ENCODE peak calls at places on chromosomes 1 and 21, in four cellular contexts. T, H, W and O are unnamed samples.

GRCh38 chr1:155005076-155005971 is 2.7 kb downstream of the ZBTB7B start:
- DNase-seq in T (peak), H (no peak), W (no peak), O (no peak)

GRCh38 chr1:212470059-212470458 is 37.3 kb downstream of the NENF start:
- DNase-seq in T (peak), H (no peak), W (peak), O (peak)

GRCh38 chr1:18530567-18531502 is 50.1 kb downstream of the KLHDC7A start:
- DNase-seq in T (no peak), H (peak), W (peak), O (peak)

GRCh38 chr1:113031060-113031933 is 41.7 kb upstream of the LRIG2 start:
- DNase-seq in T (no peak), H (no peak), W (no peak), O (no peak)

GRCh38 chr1:244163861-244164562 is 112.9 kb downstream of the ZBTB18 start:
- DNase-seq in T (no peak), H (no peak), W (no peak), O (no peak)

GRCh38 chr1:213977486-213977842 is 10.3 kb upstream of the PROX1 start:
- DNase-seq in T (no peak), H (no peak), W (no peak), O (no peak)

GRCh38 chr1:113859478-113860175 is 11.9 kb downstream of the PTPN22 start:
- DNase-seq in T (no peak), H (no peak), W (no peak), O (no peak)

GRCh38 chr1:32321712-32322291 is 14.2 kb downstream of the MARCKSL1 start:
- DNase-seq in T (peak), H (no peak), W (no peak), O (no peak)

GRCh38 chr1:93488222-93488621 is 40.3 kb downstream of the FNBP1L start:
- DNase-seq in T (no peak), H (no peak), W (no peak), O (no peak)

GRCh38 chr1:58784758-58785423 is 1.0 kb upstream of the JUN start:
- DNase-seq in T (peak), H (peak), W (peak), O (peak)

GRCh38 chr1:108598340-108598739 is 38.4 kb downstream of the EEIG2 start:
- DNase-seq in T (no peak), H (no peak), W (no peak), O (no peak)

GRCh38 chr1:5888606-5889211 is 103.5 kb downstream of the NPHP4 start:
- DNase-seq in T (no peak), H (no peak), W (no peak), O (no peak)

GRCh38 chr1:160189649-160190625 is at the start of gene CASQ1:
- DNase-seq in T (no peak), H (no peak), W (no peak), O (no peak)

GRCh38 chr1:86516366-86516765 is 30.5 kb upstream of the CLCA4 start:
- DNase-seq in T (no peak), H (no peak), W (no peak), O (no peak)

GRCh38 chr1:106768501-106768900 is 288.0 kb upstream of the PRMT6 start:
- DNase-seq in T (no peak), H (no peak), W (no peak), O (no peak)

GRCh38 chr1:234240680-234241079 is 132.6 kb upstream of the COA6 start:
- DNase-seq in T (no peak), H (no peak), W (no peak), O (peak)

GRCh38 chr1:248631354-248632041 is 3.4 kb downstream of the OR2T11 start:
- DNase-seq in T (no peak), H (no peak), W (no peak), O (no peak)

GRCh38 chr1:15620155-15620545 is 2.9 kb downstream of the DDI2 start:
- DNase-seq in T (no peak), H (no peak), W (no peak), O (no peak)

GRCh38 chr1:96370752-96371151 is 350.8 kb upstream of the PTBP2 start:
- DNase-seq in T (no peak), H (no peak), W (no peak), O (no peak)

GRCh38 chr1:11052839-11053757 is 6.1 kb upstream of the MASP2 start:
- DNase-seq in T (no peak), H (no peak), W (no peak), O (no peak)

GRCh38 chr1:25702101-25702775 is 85.6 kb downstream of the MAN1C1 start:
- DNase-seq in T (no peak), H (peak), W (peak), O (no peak)

GRCh38 chr21:38343691-38344090 is 86.9 kb downstream of the KCNJ15 start:
- DNase-seq in T (no peak), H (no peak), W (no peak), O (no peak)

GRCh38 chr1:5688479-5689077 is 303.6 kb downstream of the NPHP4 start:
- DNase-seq in T (peak), H (no peak), W (no peak), O (no peak)

GRCh38 chr1:246324711-246325110 is 182.4 kb downstream of the SMYD3 start:
- DNase-seq in T (no peak), H (no peak), W (no peak), O (no peak)

GRCh38 chr1:178263341-178263740 is 169.4 kb downstream of the RASAL2 start:
- DNase-seq in T (no peak), H (no peak), W (no peak), O (no peak)

GRCh38 chr21:36320421-36321324 is 676 bp downstream of the MORC3 start:
- DNase-seq in T (peak), H (peak), W (peak), O (peak)

GRCh38 chr1:235745448-235746136 is 96.0 kb upstream of the GNG4 start:
- DNase-seq in T (no peak), H (no peak), W (no peak), O (no peak)

GRCh38 chr1:84301759-84302380 is 362 bp downstream of the SAMD13 start:
- DNase-seq in T (no peak), H (no peak), W (no peak), O (no peak)

GRCh38 chr1:168613689-168614655 is 37.6 kb downstream of the XCL1 start:
- DNase-seq in T (no peak), H (no peak), W (no peak), O (no peak)

GRCh38 chr1:53685272-53686051 is 53.5 kb downstream of the GLIS1 start:
- DNase-seq in T (no peak), H (no peak), W (no peak), O (peak)

GRCh38 chr1:168504064-168504837 is 39.5 kb downstream of the XCL2 start:
- DNase-seq in T (no peak), H (no peak), W (peak), O (no peak)

GRCh38 chr21:14603202-14603601 is 57.1 kb upstream of the SAMSN1 start:
- DNase-seq in T (no peak), H (no peak), W (no peak), O (no peak)

GRCh38 chr1:9588551-9589143 is at the start of gene TMEM201:
- DNase-seq in T (peak), H (peak), W (peak), O (peak)
- TF ChIP-seq CTCF in T (peak), H (peak), W (peak), O (peak)

DNA sequence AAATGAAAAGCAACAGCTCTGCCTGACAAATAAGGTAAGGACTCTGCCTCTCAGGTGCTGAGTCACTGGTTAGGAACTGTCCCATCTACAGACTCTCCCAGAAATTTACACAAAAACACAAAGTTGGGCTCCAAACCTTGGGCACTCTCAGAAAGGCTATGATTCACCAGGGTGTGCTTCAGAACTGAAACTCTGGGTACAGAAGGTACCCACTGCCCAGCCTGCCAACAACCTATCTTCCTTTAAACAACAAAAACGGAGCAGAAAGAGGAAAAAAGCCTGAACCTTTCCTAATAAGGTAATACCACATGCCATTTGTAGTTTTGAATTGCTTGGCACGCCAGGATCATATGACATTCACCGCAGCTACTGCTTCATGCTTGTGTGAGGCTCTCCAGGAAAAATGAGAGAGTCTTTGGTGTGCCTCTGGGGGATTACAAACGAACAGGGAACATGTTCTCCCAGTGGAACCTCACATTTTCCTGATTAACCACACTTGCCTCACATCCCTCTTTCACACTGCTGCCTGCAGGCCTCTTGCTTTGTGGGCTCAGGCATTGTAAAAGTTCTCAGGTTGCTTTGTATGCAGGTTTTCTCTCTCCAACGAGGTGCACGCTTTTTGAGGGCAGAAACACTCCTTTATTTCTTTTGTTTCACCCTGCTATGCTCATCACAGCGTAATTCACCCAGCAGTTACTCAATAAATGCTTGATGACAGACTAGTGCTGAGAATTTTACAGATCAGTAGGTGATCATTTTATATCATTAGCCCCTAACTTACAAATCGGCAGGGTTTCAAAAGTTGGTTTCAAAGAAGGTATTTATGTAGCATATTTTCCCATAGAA is 65.1 kb downstream of the GADD45A start:
- DNase-seq in T (no peak), H (no peak), W (no peak), O (no peak)
- TF ChIP-seq CTCF in T (no peak), H (no peak), W (no peak), O (no peak)

DNA sequence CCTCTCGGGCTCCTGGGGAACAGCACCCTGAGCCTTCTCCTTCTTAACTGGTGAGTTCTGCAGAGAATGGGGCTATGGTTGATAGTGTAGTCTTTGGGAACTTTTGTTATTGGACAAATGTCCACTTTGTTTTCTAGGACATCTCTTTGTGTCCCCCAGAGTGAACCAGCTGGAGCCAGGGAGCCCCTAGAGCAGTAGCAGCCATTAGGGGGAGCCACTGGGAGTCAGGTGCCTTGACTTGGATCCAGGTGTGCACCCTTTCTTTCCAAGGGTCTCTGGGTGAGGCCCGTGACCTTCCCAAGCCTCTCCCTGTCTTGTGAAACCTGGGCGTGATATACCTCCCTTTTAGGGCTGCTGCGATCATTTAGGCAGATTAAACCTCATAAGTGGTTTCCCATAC is 36.9 kb downstream of the ABCG1 start:
- DNase-seq in T (no peak), H (peak), W (no peak), O (no peak)
- TF ChIP-seq CTCF in T (no peak), H (peak), W (no peak), O (no peak)

GRCh38 chr21:46110499-46111192 is 12.7 kb downstream of the COL6A2 start:
- DNase-seq in T (peak), H (peak), W (peak), O (peak)
- TF ChIP-seq CTCF in T (no peak), H (no peak), W (no peak), O (no peak)